ENCODE peak calls at places on chromosomes 12 and 14, in ten cellular contexts. L, D, P, K, X, F, G, T, C and R are unnamed samples.

GRCh38 chr14:36021926-36022325 is 154.6 kb downstream of the PTCSC3 start:
- DNase-seq in D (no peak), G (no peak), K (no peak), F (no peak), C (no peak), X (no peak), T (no peak), L (no peak), P (no peak), R (no peak)

GRCh38 chr12:105523164-105524057 is 192.9 kb downstream of the C12orf75 start:
- DNase-seq in C (no peak), T (peak; percentile 74), K (no peak), D (peak; percentile 90), F (peak; percentile 21), X (peak; percentile 80), P (no peak), G (no peak), L (peak; percentile 77), R (no peak)

GRCh38 chr12:71010143-71010479 is 89.6 kb upstream of the PTPRR start:
- DNase-seq in K (no peak), T (no peak), G (no peak), X (no peak), C (no peak), D (no peak), L (no peak), F (no peak), P (no peak), R (no peak)

GRCh38 chr14:59321184-59321952 is 132.9 kb downstream of the DAAM1 start:
- DNase-seq in X (no peak), L (peak; percentile 70), K (peak; percentile 99), G (no peak), F (no peak), T (no peak), P (peak; percentile 32), D (no peak), C (no peak), R (no peak)

GRCh38 chr14:103880334-103880985 is 33.1 kb upstream of the PPP1R13B start:
- DNase-seq in P (peak; percentile 34), K (peak; percentile 60), X (peak; percentile 86), G (no peak), L (peak; percentile 31), F (no peak), D (peak; percentile 85), T (peak; percentile 92), C (peak; percentile 67), R (no peak)

GRCh38 chr12:124716208-124717141 is 147.2 kb downstream of the SCARB1 start:
- DNase-seq in F (no peak), T (peak; percentile 92), D (no peak), K (no peak), G (no peak), X (no peak), C (no peak), L (no peak), P (no peak), R (no peak)

GRCh38 chr12:31594681-31595080 is 3.7 kb upstream of the DENND5B start:
- DNase-seq in D (no peak), C (no peak), T (no peak), K (no peak), P (no peak), F (no peak), G (no peak), L (no peak), X (no peak), R (no peak)

GRCh38 chr12:71640316-71640715 is 23.3 kb downstream of the ZFC3H1 start:
- DNase-seq in X (no peak), L (no peak), T (no peak), F (no peak), D (no peak), K (no peak), P (no peak), C (no peak), G (no peak), R (no peak)

GRCh38 chr14:64405295-64405694 is 17.1 kb downstream of the MTHFD1 start:
- DNase-seq in L (no peak), F (peak; percentile 26), K (no peak), P (no peak), D (no peak), X (no peak), C (no peak), T (no peak), G (no peak), R (no peak)

GRCh38 chr14:72742682-72743195 is 151.2 kb downstream of the DPF3 start:
- DNase-seq in X (no peak), P (no peak), F (no peak), C (no peak), K (no peak), D (no peak), T (no peak), L (no peak), G (no peak), R (no peak)

GRCh38 chr14:50354527-50354926 is 42.2 kb downstream of the CDKL1 start:
- DNase-seq in X (no peak), D (no peak), P (no peak), L (no peak), F (no peak), K (no peak), G (no peak), C (no peak), T (no peak), R (no peak)

GRCh38 chr14:89765346-89765745 is 189.2 kb downstream of the EFCAB11 start:
- DNase-seq in C (no peak), P (no peak), G (no peak), D (no peak), T (no peak), L (no peak), K (no peak), F (no peak), X (no peak), R (no peak)

DNA sequence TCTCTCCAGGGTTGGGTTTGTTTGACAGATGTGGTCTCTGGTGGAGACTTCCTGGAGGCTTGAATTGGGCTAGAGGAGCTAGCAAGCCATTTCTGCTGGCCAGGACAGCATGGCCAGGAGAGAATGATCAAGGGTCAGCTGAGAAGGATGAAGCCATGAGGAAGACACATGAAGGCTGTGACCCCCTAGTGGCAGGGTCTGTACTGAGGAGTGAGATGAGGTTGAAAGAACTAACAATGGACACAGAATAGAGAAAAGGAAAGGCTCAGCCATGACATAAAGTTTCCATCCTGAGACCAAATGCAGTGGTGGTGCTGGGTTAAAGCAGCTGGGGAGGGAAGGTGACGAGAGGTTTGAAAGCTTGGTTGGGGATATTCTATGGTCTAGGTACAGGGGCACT is 89.9 kb downstream of the NT5DC3 start:
- DNase-seq in T (no peak), K (no peak), L (no peak), D (no peak), P (no peak), C (no peak), X (no peak), F (peak; percentile 56), G (no peak), R (no peak)
- TF ChIP-seq CTCF in T (no peak), K (peak; percentile 51), L (no peak), D (no peak), P (no peak), C (no peak), X (no peak), F (peak; percentile 52), G (peak; percentile 49), R (no peak)

DNA sequence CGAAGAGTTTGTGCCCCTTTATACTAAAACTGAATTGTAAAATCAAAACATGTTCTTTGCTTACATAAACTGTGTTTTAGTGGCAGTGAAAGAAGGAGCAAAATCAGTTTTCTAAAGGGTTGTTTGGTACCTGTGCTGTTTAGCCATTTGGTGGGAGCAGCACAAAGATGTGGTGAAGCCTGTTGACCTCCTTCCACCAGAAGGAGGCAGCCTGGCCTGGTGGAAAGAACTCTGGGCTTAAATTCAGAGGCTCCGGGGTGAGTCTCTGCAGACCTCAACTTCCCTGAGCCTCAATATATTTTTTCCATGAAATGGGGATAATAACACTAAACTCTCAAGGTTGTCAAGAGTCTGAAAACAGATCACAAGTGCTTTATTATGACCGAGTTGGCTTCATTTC is 502.5 kb downstream of the VRK1 start:
- DNase-seq in G (peak; percentile 59), D (no peak), X (no peak), T (no peak), L (no peak), C (no peak), K (no peak), F (peak; percentile 50), P (no peak), R (no peak)
- TF ChIP-seq CTCF in G (peak; percentile 74), D (no peak), X (no peak), T (peak; percentile 14), L (no peak), C (peak; percentile 20), K (peak; percentile 47), F (peak; percentile 80), P (no peak), R (no peak)

GRCh38 chr14:104970231-104971068 is 7.7 kb downstream of the AHNAK2 start:
- DNase-seq in X (peak; percentile 36), G (peak; percentile 68), C (no peak), K (peak; percentile 86), T (no peak), D (no peak), F (peak; percentile 59), L (peak; percentile 55), P (peak; percentile 79), R (no peak)

GRCh38 chr14:104973215-104974145 is 4.7 kb downstream of the AHNAK2 start:
- DNase-seq in P (peak; percentile 89), D (peak; percentile 96), X (peak; percentile 73), T (peak; percentile 87), K (peak; percentile 99), C (peak; percentile 63), F (no peak), G (peak; percentile 55), L (peak; percentile 67), R (no peak)

GRCh38 chr14:104969741-104970230 is 8.4 kb downstream of the AHNAK2 start:
- DNase-seq in L (no peak), G (no peak), C (no peak), X (peak; percentile 10), F (no peak), P (no peak), K (no peak), T (no peak), D (no peak), R (no peak)

GRCh38 chr14:104972301-104973211 is 5.6 kb downstream of the AHNAK2 start:
- DNase-seq in C (no peak), F (no peak), T (peak; percentile 88), G (no peak), K (peak; percentile 97), P (peak; percentile 86), X (peak; percentile 11), D (no peak), L (no peak), R (no peak)

GRCh38 chr14:104971447-104972240 is 6.5 kb downstream of the AHNAK2 start:
- DNase-seq in G (no peak), K (no peak), T (no peak), L (no peak), X (peak; percentile 12), F (no peak), P (no peak), C (no peak), D (no peak), R (no peak)
- TF ChIP-seq CTCF in G (no peak), K (no peak), T (no peak), L (no peak), X (no peak), F (no peak), P (no peak), C (no peak), D (no peak), R (no peak)

DNA sequence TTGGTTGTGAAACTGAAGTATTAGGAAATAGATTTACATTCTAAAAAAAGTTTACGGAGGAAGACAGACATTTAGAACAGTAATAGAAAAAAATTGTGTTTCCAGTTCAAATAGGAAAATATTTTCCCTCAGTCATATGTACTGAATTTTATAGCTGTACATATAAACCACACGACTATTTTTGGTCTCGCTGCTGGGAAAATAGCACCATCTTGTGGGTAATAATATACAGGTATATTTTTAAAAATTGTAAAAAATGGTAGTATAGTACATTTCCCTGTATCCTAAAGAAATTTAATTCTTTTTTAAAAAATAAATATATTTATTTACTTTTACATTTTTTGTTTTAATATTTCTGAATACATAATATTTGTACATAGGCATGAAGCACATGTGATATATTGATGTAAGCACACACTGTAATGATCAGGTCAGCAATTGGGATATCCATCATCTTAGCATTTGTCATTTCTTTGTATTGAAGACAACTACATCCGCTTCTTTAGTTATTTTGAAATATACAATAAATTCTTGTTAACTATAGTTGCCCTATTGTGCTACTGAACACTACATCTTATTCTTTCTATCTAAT is 168.6 kb downstream of the ALX1 start:
- DNase-seq in L (no peak), X (no peak), F (no peak), P (no peak), K (peak; percentile 56), G (no peak), D (no peak), T (no peak), C (no peak), R (no peak)
- TF ChIP-seq CTCF in L (peak; percentile 38), X (peak; percentile 41), F (peak; percentile 40), P (peak; percentile 56), K (peak; percentile 57), G (peak; percentile 61), D (peak; percentile 25), T (peak; percentile 53), C (peak; percentile 25), R (no peak)